ENCODE peak calls at places on chromosomes 4 and X, in seven cellular contexts. One of them, this sample, is unnamed.

GRCh38 chrX:34877451-34877850 is 65.1 kb upstream of the FAM47B start:
- DNase-seq in foreskin fibroblast: peak
- DNase-seq in activated T-cell treated with anti-CD3 and anti-CD28 coated beads, Interleukin-2, amount 50 U/mL, for 72 hours: no peak
- DNase-seq in AG09319: no peak
- DNase-seq in MCF 10A: peak
- DNase-seq in SJCRH30: peak
- DNase-seq in activated CD4-positive, alpha-beta T cell treated with anti-CD3 and anti-CD28 coated beads, Interleukin-2, amount 10 ng/mL, durations not matched to agents 7 days and 5 days: no peak
- DNase-seq in this sample: no peak

GRCh38 chr4:7158081-7158750 is 34.1 kb upstream of the SORCS2 start:
- DNase-seq in foreskin fibroblast: no peak
- DNase-seq in activated T-cell treated with anti-CD3 and anti-CD28 coated beads, Interleukin-2, amount 50 U/mL, for 72 hours: no peak
- DNase-seq in AG09319: no peak
- DNase-seq in MCF 10A: no peak
- DNase-seq in SJCRH30: peak
- DNase-seq in activated CD4-positive, alpha-beta T cell treated with anti-CD3 and anti-CD28 coated beads, Interleukin-2, amount 10 ng/mL, durations not matched to agents 7 days and 5 days: no peak
- DNase-seq in this sample: no peak

GRCh38 chr4:52780206-52780605 is 29.0 kb upstream of the ERVMER34-1 start:
- DNase-seq in foreskin fibroblast: peak
- DNase-seq in activated T-cell treated with anti-CD3 and anti-CD28 coated beads, Interleukin-2, amount 50 U/mL, for 72 hours: no peak
- DNase-seq in AG09319: peak
- DNase-seq in MCF 10A: peak
- DNase-seq in SJCRH30: no peak
- DNase-seq in activated CD4-positive, alpha-beta T cell treated with anti-CD3 and anti-CD28 coated beads, Interleukin-2, amount 10 ng/mL, durations not matched to agents 7 days and 5 days: no peak
- DNase-seq in this sample: no peak

GRCh38 chr4:682490-683172 is 6.3 kb downstream of the SLC49A3 start:
- DNase-seq in foreskin fibroblast: no peak
- DNase-seq in activated T-cell treated with anti-CD3 and anti-CD28 coated beads, Interleukin-2, amount 50 U/mL, for 72 hours: no peak
- DNase-seq in AG09319: no peak
- DNase-seq in MCF 10A: no peak
- DNase-seq in SJCRH30: no peak
- DNase-seq in activated CD4-positive, alpha-beta T cell treated with anti-CD3 and anti-CD28 coated beads, Interleukin-2, amount 10 ng/mL, durations not matched to agents 7 days and 5 days: no peak
- DNase-seq in this sample: no peak

GRCh38 chrX:154750301-154751120 is at the start of gene GAB3:
- DNase-seq in foreskin fibroblast: peak
- DNase-seq in activated T-cell treated with anti-CD3 and anti-CD28 coated beads, Interleukin-2, amount 50 U/mL, for 72 hours: peak
- DNase-seq in AG09319: no peak
- DNase-seq in MCF 10A: no peak
- DNase-seq in SJCRH30: no peak
- DNase-seq in activated CD4-positive, alpha-beta T cell treated with anti-CD3 and anti-CD28 coated beads, Interleukin-2, amount 10 ng/mL, durations not matched to agents 7 days and 5 days: peak
- DNase-seq in this sample: no peak

GRCh38 chr4:15754323-15754722 is 23.8 kb upstream of the CD38 start:
- DNase-seq in foreskin fibroblast: no peak
- DNase-seq in activated T-cell treated with anti-CD3 and anti-CD28 coated beads, Interleukin-2, amount 50 U/mL, for 72 hours: peak
- DNase-seq in AG09319: no peak
- DNase-seq in MCF 10A: no peak
- DNase-seq in SJCRH30: no peak
- DNase-seq in activated CD4-positive, alpha-beta T cell treated with anti-CD3 and anti-CD28 coated beads, Interleukin-2, amount 10 ng/mL, durations not matched to agents 7 days and 5 days: peak
- DNase-seq in this sample: no peak

GRCh38 chr4:1713003-1713397 is 881 bp upstream of the SLBP start:
- DNase-seq in foreskin fibroblast: no peak
- DNase-seq in activated T-cell treated with anti-CD3 and anti-CD28 coated beads, Interleukin-2, amount 50 U/mL, for 72 hours: no peak
- DNase-seq in AG09319: no peak
- DNase-seq in MCF 10A: no peak
- DNase-seq in SJCRH30: no peak
- DNase-seq in activated CD4-positive, alpha-beta T cell treated with anti-CD3 and anti-CD28 coated beads, Interleukin-2, amount 10 ng/mL, durations not matched to agents 7 days and 5 days: no peak
- DNase-seq in this sample: no peak

GRCh38 chrX:12007881-12008280 is 130.4 kb upstream of the FRMPD4 start:
- DNase-seq in foreskin fibroblast: peak
- DNase-seq in activated T-cell treated with anti-CD3 and anti-CD28 coated beads, Interleukin-2, amount 50 U/mL, for 72 hours: no peak
- DNase-seq in AG09319: peak
- DNase-seq in MCF 10A: peak
- DNase-seq in SJCRH30: no peak
- DNase-seq in activated CD4-positive, alpha-beta T cell treated with anti-CD3 and anti-CD28 coated beads, Interleukin-2, amount 10 ng/mL, durations not matched to agents 7 days and 5 days: no peak
- DNase-seq in this sample: no peak

GRCh38 chrX:51899741-51900140 is 6.3 kb downstream of the MAGED1 start:
- DNase-seq in foreskin fibroblast: peak
- DNase-seq in activated T-cell treated with anti-CD3 and anti-CD28 coated beads, Interleukin-2, amount 50 U/mL, for 72 hours: no peak
- DNase-seq in AG09319: no peak
- DNase-seq in MCF 10A: no peak
- DNase-seq in SJCRH30: no peak
- DNase-seq in activated CD4-positive, alpha-beta T cell treated with anti-CD3 and anti-CD28 coated beads, Interleukin-2, amount 10 ng/mL, durations not matched to agents 7 days and 5 days: no peak
- DNase-seq in this sample: no peak

GRCh38 chr4:74056114-74056857 is 17.8 kb upstream of the CXCL3 start:
- DNase-seq in foreskin fibroblast: peak
- DNase-seq in activated T-cell treated with anti-CD3 and anti-CD28 coated beads, Interleukin-2, amount 50 U/mL, for 72 hours: no peak
- DNase-seq in AG09319: no peak
- DNase-seq in MCF 10A: no peak
- DNase-seq in SJCRH30: no peak
- DNase-seq in activated CD4-positive, alpha-beta T cell treated with anti-CD3 and anti-CD28 coated beads, Interleukin-2, amount 10 ng/mL, durations not matched to agents 7 days and 5 days: no peak
- DNase-seq in this sample: peak

GRCh38 chr4:83093060-83093640 is 21.4 kb downstream of the PLAC8 start:
- DNase-seq in foreskin fibroblast: peak
- DNase-seq in activated T-cell treated with anti-CD3 and anti-CD28 coated beads, Interleukin-2, amount 50 U/mL, for 72 hours: no peak
- DNase-seq in AG09319: no peak
- DNase-seq in MCF 10A: no peak
- DNase-seq in SJCRH30: no peak
- DNase-seq in activated CD4-positive, alpha-beta T cell treated with anti-CD3 and anti-CD28 coated beads, Interleukin-2, amount 10 ng/mL, durations not matched to agents 7 days and 5 days: no peak
- DNase-seq in this sample: no peak

GRCh38 chrX:102934624-102935023 is 2.4 kb upstream of the RAB40AL start:
- DNase-seq in foreskin fibroblast: peak
- DNase-seq in activated T-cell treated with anti-CD3 and anti-CD28 coated beads, Interleukin-2, amount 50 U/mL, for 72 hours: peak
- DNase-seq in AG09319: no peak
- DNase-seq in MCF 10A: peak
- DNase-seq in SJCRH30: peak
- DNase-seq in activated CD4-positive, alpha-beta T cell treated with anti-CD3 and anti-CD28 coated beads, Interleukin-2, amount 10 ng/mL, durations not matched to agents 7 days and 5 days: peak
- DNase-seq in this sample: no peak

GRCh38 chr4:25215506-25215905 is 18.3 kb upstream of the PI4K2B start:
- DNase-seq in foreskin fibroblast: no peak
- DNase-seq in activated T-cell treated with anti-CD3 and anti-CD28 coated beads, Interleukin-2, amount 50 U/mL, for 72 hours: no peak
- DNase-seq in AG09319: no peak
- DNase-seq in MCF 10A: no peak
- DNase-seq in SJCRH30: no peak
- DNase-seq in activated CD4-positive, alpha-beta T cell treated with anti-CD3 and anti-CD28 coated beads, Interleukin-2, amount 10 ng/mL, durations not matched to agents 7 days and 5 days: no peak
- DNase-seq in this sample: no peak

GRCh38 chrX:106791495-106791894 is 11.0 kb upstream of the TBC1D8B start:
- DNase-seq in foreskin fibroblast: peak
- DNase-seq in activated T-cell treated with anti-CD3 and anti-CD28 coated beads, Interleukin-2, amount 50 U/mL, for 72 hours: no peak
- DNase-seq in AG09319: no peak
- DNase-seq in MCF 10A: peak
- DNase-seq in SJCRH30: no peak
- DNase-seq in activated CD4-positive, alpha-beta T cell treated with anti-CD3 and anti-CD28 coated beads, Interleukin-2, amount 10 ng/mL, durations not matched to agents 7 days and 5 days: no peak
- DNase-seq in this sample: no peak

GRCh38 chr4:61520688-61521160 is 320.6 kb downstream of the ADGRL3 start:
- DNase-seq in foreskin fibroblast: peak
- DNase-seq in activated T-cell treated with anti-CD3 and anti-CD28 coated beads, Interleukin-2, amount 50 U/mL, for 72 hours: no peak
- DNase-seq in AG09319: no peak
- DNase-seq in MCF 10A: peak
- DNase-seq in SJCRH30: no peak
- DNase-seq in activated CD4-positive, alpha-beta T cell treated with anti-CD3 and anti-CD28 coated beads, Interleukin-2, amount 10 ng/mL, durations not matched to agents 7 days and 5 days: no peak
- DNase-seq in this sample: no peak

GRCh38 chr4:120694973-120695372 is 227.6 kb downstream of the PRDM5 start:
- DNase-seq in foreskin fibroblast: peak
- DNase-seq in activated T-cell treated with anti-CD3 and anti-CD28 coated beads, Interleukin-2, amount 50 U/mL, for 72 hours: no peak
- DNase-seq in AG09319: no peak
- DNase-seq in MCF 10A: peak
- DNase-seq in SJCRH30: peak
- DNase-seq in activated CD4-positive, alpha-beta T cell treated with anti-CD3 and anti-CD28 coated beads, Interleukin-2, amount 10 ng/mL, durations not matched to agents 7 days and 5 days: no peak
- DNase-seq in this sample: no peak

GRCh38 chrX:150164971-150165605 is 198.0 kb upstream of the MAMLD1 start:
- DNase-seq in foreskin fibroblast: no peak
- DNase-seq in activated T-cell treated with anti-CD3 and anti-CD28 coated beads, Interleukin-2, amount 50 U/mL, for 72 hours: no peak
- DNase-seq in AG09319: no peak
- DNase-seq in MCF 10A: no peak
- DNase-seq in SJCRH30: no peak
- DNase-seq in activated CD4-positive, alpha-beta T cell treated with anti-CD3 and anti-CD28 coated beads, Interleukin-2, amount 10 ng/mL, durations not matched to agents 7 days and 5 days: no peak
- DNase-seq in this sample: no peak

GRCh38 chr4:56728512-56728911 is 47.4 kb upstream of the HOPX start:
- DNase-seq in foreskin fibroblast: peak
- DNase-seq in activated T-cell treated with anti-CD3 and anti-CD28 coated beads, Interleukin-2, amount 50 U/mL, for 72 hours: no peak
- DNase-seq in AG09319: no peak
- DNase-seq in MCF 10A: peak
- DNase-seq in SJCRH30: peak
- DNase-seq in activated CD4-positive, alpha-beta T cell treated with anti-CD3 and anti-CD28 coated beads, Interleukin-2, amount 10 ng/mL, durations not matched to agents 7 days and 5 days: no peak
- DNase-seq in this sample: no peak

GRCh38 chr4:40486534-40486933 is 143.1 kb downstream of the RBM47 start:
- DNase-seq in foreskin fibroblast: peak
- DNase-seq in activated T-cell treated with anti-CD3 and anti-CD28 coated beads, Interleukin-2, amount 50 U/mL, for 72 hours: no peak
- DNase-seq in AG09319: no peak
- DNase-seq in MCF 10A: peak
- DNase-seq in SJCRH30: no peak
- DNase-seq in activated CD4-positive, alpha-beta T cell treated with anti-CD3 and anti-CD28 coated beads, Interleukin-2, amount 10 ng/mL, durations not matched to agents 7 days and 5 days: no peak
- DNase-seq in this sample: no peak

GRCh38 chr4:36823199-36823967 is 421.2 kb upstream of the NWD2 start:
- DNase-seq in foreskin fibroblast: no peak
- DNase-seq in activated T-cell treated with anti-CD3 and anti-CD28 coated beads, Interleukin-2, amount 50 U/mL, for 72 hours: no peak
- DNase-seq in AG09319: no peak
- DNase-seq in MCF 10A: peak
- DNase-seq in SJCRH30: peak
- DNase-seq in activated CD4-positive, alpha-beta T cell treated with anti-CD3 and anti-CD28 coated beads, Interleukin-2, amount 10 ng/mL, durations not matched to agents 7 days and 5 days: no peak
- DNase-seq in this sample: no peak

GRCh38 chrX:22357621-22358020 is 84.9 kb downstream of the CBLL2 start:
- DNase-seq in foreskin fibroblast: peak
- DNase-seq in activated T-cell treated with anti-CD3 and anti-CD28 coated beads, Interleukin-2, amount 50 U/mL, for 72 hours: no peak
- DNase-seq in AG09319: no peak
- DNase-seq in MCF 10A: no peak
- DNase-seq in SJCRH30: no peak
- DNase-seq in activated CD4-positive, alpha-beta T cell treated with anti-CD3 and anti-CD28 coated beads, Interleukin-2, amount 10 ng/mL, durations not matched to agents 7 days and 5 days: no peak
- DNase-seq in this sample: no peak

GRCh38 chrX:69387559-69388487 is 116.3 kb upstream of the NALF2 start:
- DNase-seq in foreskin fibroblast: peak
- DNase-seq in activated T-cell treated with anti-CD3 and anti-CD28 coated beads, Interleukin-2, amount 50 U/mL, for 72 hours: peak
- DNase-seq in AG09319: peak
- DNase-seq in MCF 10A: peak
- DNase-seq in SJCRH30: peak
- DNase-seq in activated CD4-positive, alpha-beta T cell treated with anti-CD3 and anti-CD28 coated beads, Interleukin-2, amount 10 ng/mL, durations not matched to agents 7 days and 5 days: peak
- DNase-seq in this sample: no peak

GRCh38 chrX:15714529-15714928 is 23.5 kb upstream of the CA5B start:
- DNase-seq in foreskin fibroblast: peak
- DNase-seq in activated T-cell treated with anti-CD3 and anti-CD28 coated beads, Interleukin-2, amount 50 U/mL, for 72 hours: no peak
- DNase-seq in AG09319: no peak
- DNase-seq in MCF 10A: peak
- DNase-seq in SJCRH30: no peak
- DNase-seq in activated CD4-positive, alpha-beta T cell treated with anti-CD3 and anti-CD28 coated beads, Interleukin-2, amount 10 ng/mL, durations not matched to agents 7 days and 5 days: no peak
- DNase-seq in this sample: no peak

GRCh38 chr4:147096667-147097604 is 151.3 kb upstream of the TTC29 start:
- DNase-seq in foreskin fibroblast: peak
- DNase-seq in activated T-cell treated with anti-CD3 and anti-CD28 coated beads, Interleukin-2, amount 50 U/mL, for 72 hours: no peak
- DNase-seq in AG09319: no peak
- DNase-seq in MCF 10A: peak
- DNase-seq in SJCRH30: peak
- DNase-seq in activated CD4-positive, alpha-beta T cell treated with anti-CD3 and anti-CD28 coated beads, Interleukin-2, amount 10 ng/mL, durations not matched to agents 7 days and 5 days: no peak
- DNase-seq in this sample: peak

GRCh38 chr4:174713821-174714220 is 115.2 kb downstream of the GLRA3 start:
- DNase-seq in foreskin fibroblast: no peak
- DNase-seq in activated T-cell treated with anti-CD3 and anti-CD28 coated beads, Interleukin-2, amount 50 U/mL, for 72 hours: no peak
- DNase-seq in AG09319: no peak
- DNase-seq in MCF 10A: no peak
- DNase-seq in SJCRH30: peak
- DNase-seq in activated CD4-positive, alpha-beta T cell treated with anti-CD3 and anti-CD28 coated beads, Interleukin-2, amount 10 ng/mL, durations not matched to agents 7 days and 5 days: no peak
- DNase-seq in this sample: no peak

This sample was measured in SK-N-MC.